ENCODE peak calls at places on chromosomes 1 and 21, in four cellular contexts. One of them, this sample, is unnamed.

GRCh38 chr1:94304553-94304952 is 67.2 kb upstream of the ARHGAP29 start:
- DNase-seq in ovary: no peak
- DNase-seq in esophagus muscularis mucosa: no peak
- DNase-seq in upper lobe of left lung: no peak
- DNase-seq in this sample: no peak

GRCh38 chr1:85282424-85282823 is 6.0 kb upstream of the BCL10 start:
- DNase-seq in upper lobe of left lung: no peak
- DNase-seq in ovary: no peak
- DNase-seq in esophagus muscularis mucosa: no peak
- DNase-seq in this sample: no peak

GRCh38 chr1:167409183-167409582 is 109.1 kb downstream of the CD247 start:
- DNase-seq in upper lobe of left lung: no peak
- DNase-seq in ovary: no peak
- DNase-seq in esophagus muscularis mucosa: no peak
- DNase-seq in this sample: no peak

GRCh38 chr1:212355230-212355969 is 59.3 kb downstream of the PACC1 start:
- DNase-seq in ovary: no peak
- DNase-seq in esophagus muscularis mucosa: no peak
- DNase-seq in upper lobe of left lung: no peak
- DNase-seq in this sample: no peak

GRCh38 chr1:47805826-47806450 is 191.2 kb downstream of the TRABD2B start:
- DNase-seq in esophagus muscularis mucosa: no peak
- DNase-seq in ovary: no peak
- DNase-seq in upper lobe of left lung: no peak
- DNase-seq in this sample: no peak

GRCh38 chr1:241591317-241591716 is 48.9 kb downstream of the CHML start:
- DNase-seq in ovary: no peak
- DNase-seq in upper lobe of left lung: no peak
- DNase-seq in esophagus muscularis mucosa: no peak
- DNase-seq in this sample: no peak

GRCh38 chr21:18443085-18443484 is 39.5 kb upstream of the TMPRSS15 start:
- DNase-seq in ovary: no peak
- DNase-seq in esophagus muscularis mucosa: no peak
- DNase-seq in upper lobe of left lung: no peak
- DNase-seq in this sample: no peak

GRCh38 chr1:1013922-1014617 is 773 bp downstream of the ISG15 start:
- DNase-seq in upper lobe of left lung: peak; percentile 78
- DNase-seq in esophagus muscularis mucosa: no peak
- DNase-seq in ovary: peak; percentile 50
- DNase-seq in this sample: peak; percentile 77

GRCh38 chr1:81509619-81510018 is 291.1 kb upstream of the ADGRL2 start:
- DNase-seq in ovary: no peak
- DNase-seq in upper lobe of left lung: no peak
- DNase-seq in esophagus muscularis mucosa: no peak
- DNase-seq in this sample: no peak

GRCh38 chr21:14567557-14568279 is 21.6 kb upstream of the SAMSN1 start:
- DNase-seq in upper lobe of left lung: no peak
- DNase-seq in esophagus muscularis mucosa: no peak
- DNase-seq in ovary: no peak
- DNase-seq in this sample: peak; percentile 48

GRCh38 chr1:109255097-109255651 is 5.8 kb downstream of the CELSR2 start:
- DNase-seq in upper lobe of left lung: no peak
- DNase-seq in ovary: peak; percentile 40
- DNase-seq in esophagus muscularis mucosa: no peak
- DNase-seq in this sample: no peak

GRCh38 chr1:8472668-8473067 is 154.8 kb downstream of the SLC45A1 start:
- DNase-seq in esophagus muscularis mucosa: no peak
- DNase-seq in upper lobe of left lung: no peak
- DNase-seq in ovary: no peak
- DNase-seq in this sample: no peak

GRCh38 chr1:196295766-196296165 is 312.5 kb downstream of the KCNT2 start:
- DNase-seq in esophagus muscularis mucosa: no peak
- DNase-seq in ovary: no peak
- DNase-seq in upper lobe of left lung: no peak
- DNase-seq in this sample: no peak

GRCh38 chr1:7046314-7046713 is 261.1 kb downstream of the CAMTA1 start:
- DNase-seq in upper lobe of left lung: no peak
- DNase-seq in ovary: no peak
- DNase-seq in esophagus muscularis mucosa: no peak
- DNase-seq in this sample: no peak

GRCh38 chr1:184190626-184191025 is 139.1 kb downstream of the TSEN15 start:
- DNase-seq in esophagus muscularis mucosa: no peak
- DNase-seq in ovary: no peak
- DNase-seq in upper lobe of left lung: no peak
- DNase-seq in this sample: no peak

GRCh38 chr1:190479537-190479936 is 1.9 kb upstream of the BRINP3 start:
- DNase-seq in ovary: no peak
- DNase-seq in esophagus muscularis mucosa: no peak
- DNase-seq in upper lobe of left lung: no peak
- DNase-seq in this sample: no peak

GRCh38 chr1:199336745-199337640 is 690.5 kb upstream of the NR5A2 start:
- DNase-seq in ovary: no peak
- DNase-seq in esophagus muscularis mucosa: no peak
- DNase-seq in upper lobe of left lung: peak; percentile 2
- DNase-seq in this sample: no peak

GRCh38 chr1:22784737-22785136 is 74.1 kb downstream of the EPHB2 start:
- DNase-seq in esophagus muscularis mucosa: no peak
- DNase-seq in ovary: no peak
- DNase-seq in upper lobe of left lung: peak; percentile 78
- DNase-seq in this sample: no peak

GRCh38 chr1:22365331-22366295 is 86.0 kb upstream of the ZBTB40 start:
- DNase-seq in upper lobe of left lung: no peak
- DNase-seq in ovary: no peak
- DNase-seq in esophagus muscularis mucosa: no peak
- DNase-seq in this sample: no peak

GRCh38 chr1:176540428-176540827 is 77.5 kb downstream of the PAPPA2 start:
- DNase-seq in upper lobe of left lung: no peak
- DNase-seq in esophagus muscularis mucosa: no peak
- DNase-seq in ovary: no peak
- DNase-seq in this sample: no peak

GRCh38 chr1:10216148-10216749 is 5.9 kb downstream of the KIF1B start:
- DNase-seq in upper lobe of left lung: no peak
- DNase-seq in esophagus muscularis mucosa: no peak
- DNase-seq in ovary: no peak
- DNase-seq in this sample: no peak

GRCh38 chr1:170221031-170221430 is 75.3 kb downstream of the NTMT2 start:
- DNase-seq in upper lobe of left lung: no peak
- DNase-seq in esophagus muscularis mucosa: no peak
- DNase-seq in ovary: no peak
- DNase-seq in this sample: peak; percentile 68

GRCh38 chr1:161226320-161226711 is 456 bp downstream of the TOMM40L start:
- DNase-seq in esophagus muscularis mucosa: no peak
- DNase-seq in ovary: peak; percentile 46
- DNase-seq in upper lobe of left lung: peak; percentile 70
- DNase-seq in this sample: no peak

GRCh38 chr1:230972855-230973271 is 5.8 kb downstream of the TTC13 start:
- DNase-seq in upper lobe of left lung: no peak
- DNase-seq in ovary: no peak
- DNase-seq in esophagus muscularis mucosa: no peak
- DNase-seq in this sample: no peak

GRCh38 chr1:245516178-245516829 is 361.5 kb downstream of the KIF26B start:
- DNase-seq in ovary: no peak
- DNase-seq in esophagus muscularis mucosa: no peak
- DNase-seq in upper lobe of left lung: no peak
- DNase-seq in this sample: no peak

GRCh38 chr1:22636927-22637326 is 499 bp downstream of the C1QA start:
- DNase-seq in esophagus muscularis mucosa: no peak
- DNase-seq in upper lobe of left lung: no peak
- DNase-seq in ovary: no peak
- DNase-seq in this sample: no peak

GRCh38 chr1:65963161-65963888 is 170.6 kb downstream of the PDE4B start:
- DNase-seq in ovary: no peak
- DNase-seq in upper lobe of left lung: no peak
- DNase-seq in esophagus muscularis mucosa: no peak
- DNase-seq in this sample: no peak

GRCh38 chr1:206967096-206967851 is 3.0 kb downstream of the FCAMR start:
- DNase-seq in ovary: no peak
- DNase-seq in esophagus muscularis mucosa: no peak
- DNase-seq in upper lobe of left lung: no peak
- DNase-seq in this sample: no peak

GRCh38 chr1:221435510-221435909 is 306.4 kb downstream of the DUSP10 start:
- DNase-seq in esophagus muscularis mucosa: no peak
- DNase-seq in ovary: no peak
- DNase-seq in upper lobe of left lung: no peak
- DNase-seq in this sample: no peak

GRCh38 chr1:201137579-201138310 is 10.8 kb upstream of the ASCL5 start:
- DNase-seq in upper lobe of left lung: no peak
- DNase-seq in esophagus muscularis mucosa: no peak
- DNase-seq in ovary: peak; percentile 71
- DNase-seq in this sample: peak; percentile 90

GRCh38 chr21:33968082-33968997 is 52.7 kb upstream of the ATP5PO start:
- DNase-seq in upper lobe of left lung: no peak
- DNase-seq in ovary: no peak
- DNase-seq in esophagus muscularis mucosa: no peak
- DNase-seq in this sample: no peak

GRCh38 chr1:39116116-39116607 is 88.3 kb upstream of the MACF1 start:
- DNase-seq in upper lobe of left lung: no peak
- DNase-seq in esophagus muscularis mucosa: no peak
- DNase-seq in ovary: no peak
- DNase-seq in this sample: no peak
- TF ChIP-seq CTCF in upper lobe of left lung: no peak
- TF ChIP-seq CTCF in esophagus muscularis mucosa: no peak
- TF ChIP-seq CTCF in ovary: no peak
- TF ChIP-seq CTCF in this sample: no peak

DNA sequence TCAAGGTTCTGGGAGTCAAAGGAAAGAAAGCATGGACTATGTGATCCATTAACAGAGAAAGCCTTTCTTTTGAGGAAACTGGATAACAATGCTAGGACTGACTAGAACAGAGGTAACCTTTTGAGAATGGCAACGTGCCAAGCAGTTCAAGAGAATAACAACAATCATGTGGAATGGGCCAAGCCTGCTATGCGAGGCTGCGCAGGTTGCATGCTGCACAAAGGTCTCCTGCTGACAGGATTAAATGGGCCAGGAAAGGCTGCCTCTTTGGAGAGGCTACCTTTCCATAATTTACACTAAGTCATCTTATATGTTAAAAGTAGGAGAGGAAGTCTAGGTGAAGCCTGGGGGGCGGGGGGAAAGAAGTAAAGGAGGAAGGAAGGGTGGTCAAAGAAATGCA is 5.8 kb downstream of the PCNX2 start:
- DNase-seq in ovary: no peak
- DNase-seq in upper lobe of left lung: no peak
- DNase-seq in esophagus muscularis mucosa: no peak
- DNase-seq in this sample: no peak
- TF ChIP-seq EP300 in ovary: no peak
- TF ChIP-seq EP300 in upper lobe of left lung: no peak
- TF ChIP-seq EP300 in esophagus muscularis mucosa: no peak
- TF ChIP-seq EP300 in this sample: no peak

DNA sequence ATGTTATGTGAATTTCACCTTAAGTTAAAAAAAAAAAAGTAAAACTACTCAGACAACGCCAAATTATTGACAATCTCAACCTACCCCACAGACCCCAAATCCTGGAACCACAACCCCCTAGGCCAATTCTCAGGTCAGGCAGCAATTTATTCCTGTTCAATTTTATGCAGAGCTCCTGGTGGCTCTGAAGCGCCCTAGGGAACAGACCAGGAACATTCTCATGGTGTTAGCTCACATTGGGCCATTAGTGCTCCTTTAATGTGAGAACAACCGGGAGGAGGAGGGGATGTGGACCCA is 442 bp upstream of the PSEN2 start:
- DNase-seq in upper lobe of left lung: no peak
- DNase-seq in esophagus muscularis mucosa: peak; percentile 55
- DNase-seq in ovary: no peak
- DNase-seq in this sample: no peak
- H3K4me3 ChIP-seq in upper lobe of left lung: peak overlapping the region; percentile 87
- H3K4me3 ChIP-seq in esophagus muscularis mucosa: peak overlapping the region; percentile 88
- H3K4me3 ChIP-seq in ovary: peak overlapping the region; percentile 69
- H3K4me3 ChIP-seq in this sample: peak overlapping the region; percentile 65

DNA sequence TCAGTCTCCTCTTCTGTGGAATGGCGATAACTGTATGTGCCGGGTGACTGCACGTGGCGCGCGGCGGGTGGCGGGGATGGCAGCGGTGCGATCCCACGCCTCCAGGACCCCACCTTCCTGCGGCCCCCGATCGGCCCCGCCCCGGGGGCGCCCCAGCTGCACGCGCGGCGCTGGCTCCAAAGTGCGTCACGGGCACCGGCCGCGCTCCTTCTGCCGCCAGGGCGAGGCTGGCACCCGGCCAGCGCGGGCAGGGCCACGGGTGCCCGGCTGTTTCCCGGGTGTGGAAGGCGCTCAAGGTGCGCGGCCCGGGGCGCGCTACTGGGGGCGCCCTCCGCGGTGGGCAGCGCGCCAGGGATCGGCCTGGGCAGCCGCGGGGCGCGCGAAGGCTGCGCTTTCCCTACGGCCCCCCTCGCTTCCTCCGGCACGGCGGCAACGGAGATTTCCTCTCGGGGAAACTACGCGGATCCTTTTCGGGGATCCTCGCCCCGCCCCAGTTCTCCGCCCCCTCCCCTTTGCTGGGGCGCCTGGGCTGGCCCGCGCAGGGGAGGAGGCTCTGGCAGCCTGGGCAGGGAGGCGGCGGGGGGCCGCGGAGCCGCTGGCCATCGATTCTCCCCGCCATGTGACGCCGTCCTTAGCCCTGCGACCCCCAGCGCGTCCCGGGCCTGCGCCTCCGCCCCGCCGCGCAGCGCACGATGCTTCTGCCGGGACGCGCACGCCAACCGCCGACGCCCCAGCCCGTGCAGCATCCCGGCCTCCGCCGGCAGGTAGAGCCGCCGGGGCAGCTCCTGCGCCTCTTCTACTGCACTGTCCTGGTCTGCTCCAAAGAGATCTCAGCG is at the start of gene EVA1C:
- DNase-seq in esophagus muscularis mucosa: no peak
- DNase-seq in upper lobe of left lung: peak; percentile 96
- DNase-seq in ovary: peak; percentile 86
- DNase-seq in this sample: peak; percentile 88
- TF ChIP-seq CTCF in esophagus muscularis mucosa: peak; percentile 31
- TF ChIP-seq CTCF in upper lobe of left lung: peak; percentile 66
- TF ChIP-seq CTCF in ovary: no peak
- TF ChIP-seq CTCF in this sample: no peak

This sample was measured in sigmoid colon.